ENCODE peak calls at places on chromosomes 1 and 21, in ten cellular contexts. D, N, J, Y, E, C, R, T, X and S are unnamed samples.

GRCh38 chr1:240242601-240243144 is 151.0 kb downstream of the FMN2 start:
- DNase-seq in D (no peak), N (no peak), J (no peak), Y (no peak), E (no peak), C (peak; percentile 51), R (no peak), T (no peak), X (no peak), S (peak; percentile 23)

GRCh38 chr21:21324297-21324696 is 326.1 kb downstream of the NCAM2 start:
- DNase-seq in D (no peak), N (no peak), J (no peak), Y (no peak), E (peak; percentile 17), C (no peak), R (no peak), T (no peak), X (no peak), S (no peak)

GRCh38 chr1:202589190-202589680 is 121.0 kb downstream of the SYT2 start:
- DNase-seq in D (no peak), N (no peak), J (no peak), Y (no peak), E (no peak), C (peak; percentile 99), R (no peak), T (no peak), X (no peak), S (peak; percentile 88)

GRCh38 chr21:18499761-18500376 is 96.3 kb upstream of the TMPRSS15 start:
- DNase-seq in D (peak; percentile 38), N (peak; percentile 73), J (peak; percentile 53), Y (peak; percentile 34), E (peak; percentile 63), C (peak; percentile 73), R (no peak), T (no peak), X (no peak), S (no peak)

GRCh38 chr1:230057681-230058565 is 9.1 kb upstream of the GALNT2 start:
- DNase-seq in D (no peak), N (no peak), J (no peak), Y (no peak), E (no peak), C (no peak), R (no peak), T (no peak), X (no peak), S (no peak)

GRCh38 chr1:63813829-63814277 is 40.0 kb downstream of the ROR1 start:
- DNase-seq in D (no peak), N (no peak), J (no peak), Y (no peak), E (no peak), C (peak; percentile 85), R (no peak), T (no peak), X (no peak), S (no peak)

GRCh38 chr1:152461544-152461943 is 47.5 kb upstream of the CRNN start:
- DNase-seq in D (no peak), N (peak; percentile 23), J (peak; percentile 26), Y (no peak), E (peak; percentile 27), C (peak; percentile 73), R (peak; percentile 23), T (peak; percentile 60), X (no peak), S (peak; percentile 6)

GRCh38 chr1:246838118-246838456 is 93.7 kb downstream of the AHCTF1 start:
- DNase-seq in D (no peak), N (no peak), J (no peak), Y (no peak), E (no peak), C (no peak), R (no peak), T (no peak), X (no peak), S (no peak)

GRCh38 chr1:230713915-230714764 is at the start of gene AGT:
- DNase-seq in D (no peak), N (peak; percentile 6), J (no peak), Y (no peak), E (no peak), C (peak; percentile 53), R (peak; percentile 71), T (no peak), X (peak; percentile 70), S (peak; percentile 18)

GRCh38 chr1:77757066-77757584 is 2.5 kb downstream of the USP33 start:
- DNase-seq in D (no peak), N (no peak), J (no peak), Y (no peak), E (no peak), C (peak; percentile 14), R (no peak), T (no peak), X (no peak), S (no peak)

GRCh38 chr1:65339866-65340483 is 30.6 kb downstream of the DNAJC6 start:
- DNase-seq in D (no peak), N (no peak), J (no peak), Y (no peak), E (no peak), C (peak; percentile 15), R (no peak), T (no peak), X (no peak), S (peak; percentile 5)

GRCh38 chr21:27406297-27407009 is 439.6 kb upstream of the ADAMTS5 start:
- DNase-seq in D (no peak), N (no peak), J (no peak), Y (no peak), E (no peak), C (peak; percentile 33), R (no peak), T (no peak), X (no peak), S (no peak)

GRCh38 chr1:55180075-55180670 is 35.0 kb downstream of the USP24 start:
- DNase-seq in D (no peak), N (no peak), J (no peak), Y (no peak), E (no peak), C (no peak), R (no peak), T (no peak), X (no peak), S (no peak)